ENCODE peak calls at places on chromosomes 7 and 10, in seven cellular contexts. V, L, N, E, A, S and X are unnamed samples.

GRCh38 chr7:24054231-24054630 is 229.8 kb upstream of the NPY start:
- DNase-seq in A (no peak), L (no peak), V (no peak), S (no peak), N (no peak), E (no peak), X (no peak)

GRCh38 chr7:135664046-135664589 is 1.8 kb downstream of the STMP1 start:
- DNase-seq in L (no peak), V (no peak), S (no peak), A (peak), E (peak), N (no peak), X (no peak)

GRCh38 chr7:116542618-116543017 is 17.8 kb downstream of the CAV1 start:
- DNase-seq in V (no peak), S (no peak), L (no peak), N (no peak), A (no peak), E (no peak), X (no peak)

GRCh38 chr7:36216063-36216684 is 63.1 kb downstream of the EEPD1 start:
- DNase-seq in N (no peak), L (no peak), S (no peak), V (no peak), A (no peak), E (peak), X (no peak)

GRCh38 chr7:7884855-7885254 is 83.7 kb upstream of the GLCCI1 start:
- DNase-seq in E (no peak), S (no peak), N (no peak), V (no peak), L (no peak), A (no peak), X (no peak)

GRCh38 chr7:102991077-102991539 is 78.3 kb downstream of the LRRC17 start:
- DNase-seq in L (no peak), E (no peak), V (no peak), N (no peak), A (no peak), S (no peak), X (no peak)

GRCh38 chr10:91190388-91190870 is 30.0 kb upstream of the PCGF5 start:
- DNase-seq in N (no peak), A (no peak), L (no peak), V (no peak), E (no peak), S (no peak), X (no peak)

GRCh38 chr7:147171013-147171391 is 1054.4 kb downstream of the CNTNAP2 start:
- DNase-seq in E (no peak), V (no peak), A (no peak), S (no peak), L (no peak), N (peak), X (no peak)

GRCh38 chr10:100743626-100744135 is 1.7 kb upstream of the PAX2 start:
- DNase-seq in N (peak), S (no peak), V (no peak), L (peak), A (peak), E (peak), X (peak)

GRCh38 chr10:94320285-94320914 is 42.3 kb downstream of the NOC3L start:
- DNase-seq in L (peak), V (peak), A (peak), E (peak), N (peak), S (no peak), X (peak)

GRCh38 chr7:47320296-47320695 is 261.6 kb downstream of the TNS3 start:
- DNase-seq in A (no peak), L (no peak), E (no peak), S (no peak), V (peak), N (no peak), X (no peak)

GRCh38 chr10:9733764-9734163 is 1283.9 kb upstream of the CELF2 start:
- DNase-seq in A (no peak), S (no peak), E (no peak), V (no peak), N (no peak), L (no peak), X (no peak)

GRCh38 chr7:67788689-67789088 is 792.1 kb downstream of the TYW1 start:
- DNase-seq in S (no peak), L (no peak), A (peak), E (no peak), V (peak), N (peak), X (no peak)

GRCh38 chr7:102284399-102284798 is 2.3 kb upstream of the SH2B2 start:
- DNase-seq in L (no peak), E (no peak), N (no peak), S (no peak), V (no peak), A (no peak), X (no peak)

GRCh38 chr7:16634292-16634738 is 11.2 kb downstream of the ANKMY2 start:
- DNase-seq in L (no peak), N (no peak), E (no peak), A (no peak), V (no peak), S (no peak), X (no peak)

GRCh38 chr7:135690566-135690965 is 28.3 kb downstream of the STMP1 start:
- DNase-seq in A (no peak), L (no peak), E (no peak), S (no peak), V (no peak), N (no peak), X (no peak)

GRCh38 chr10:90592903-90593302 is 264.9 kb downstream of the HTR7 start:
- DNase-seq in N (peak), L (peak), A (no peak), V (peak), E (peak), S (peak), X (peak)

GRCh38 chr10:117445992-117446391 is 70.8 kb upstream of the PDZD8 start:
- DNase-seq in V (no peak), A (no peak), N (no peak), L (no peak), E (no peak), S (no peak), X (no peak)

GRCh38 chr7:74481458-74482324 is 28.0 kb downstream of the GTF2IRD1 start:
- DNase-seq in V (no peak), E (no peak), A (no peak), S (no peak), L (no peak), N (no peak), X (no peak)

GRCh38 chr7:55548295-55548731 is 24.0 kb downstream of the VOPP1 start:
- DNase-seq in L (no peak), E (no peak), S (no peak), A (no peak), N (no peak), V (no peak), X (no peak)

GRCh38 chr10:131167036-131167860 is 144.3 kb downstream of the TCERG1L start:
- DNase-seq in S (no peak), E (no peak), A (no peak), L (no peak), N (no peak), V (no peak), X (no peak)

GRCh38 chr10:48765039-48765438 is 80.4 kb downstream of the WDFY4 start:
- DNase-seq in V (no peak), N (no peak), L (no peak), E (no peak), S (no peak), A (no peak), X (no peak)

GRCh38 chr7:35253680-35254495 is at the start of gene TBX20:
- DNase-seq in L (no peak), A (no peak), E (no peak), S (no peak), N (peak), V (peak), X (peak)

GRCh38 chr7:7808156-7808555 is 89.7 kb upstream of the RPA3 start:
- DNase-seq in V (no peak), L (no peak), S (no peak), E (no peak), N (no peak), A (peak), X (no peak)

GRCh38 chr7:75617634-75618234 is 121.0 kb downstream of the HIP1 start:
- DNase-seq in A (no peak), E (peak), L (no peak), N (no peak), V (no peak), S (peak), X (no peak)

GRCh38 chr7:141671705-141672496 is 30.1 kb downstream of the DENND11 start:
- DNase-seq in V (no peak), N (no peak), A (no peak), E (no peak), S (no peak), L (no peak), X (no peak)

GRCh38 chr7:17056491-17057142 is 174.8 kb upstream of the AGR3 start:
- DNase-seq in E (no peak), S (no peak), N (no peak), L (no peak), A (no peak), V (no peak), X (no peak)

GRCh38 chr7:22717760-22718159 is 9.2 kb upstream of the IL6 start:
- DNase-seq in E (no peak), A (no peak), L (no peak), S (no peak), N (no peak), V (no peak), X (no peak)

GRCh38 chr7:18494821-18495408 is 634 bp upstream of the HDAC9 start:
- DNase-seq in A (no peak), V (no peak), S (no peak), N (no peak), E (no peak), L (no peak), X (no peak)

GRCh38 chr10:30080161-30080560 is 20.8 kb upstream of the JCAD start:
- DNase-seq in V (no peak), A (no peak), L (no peak), E (no peak), N (no peak), S (no peak), X (no peak)

GRCh38 chr7:513521-514166 is 6.0 kb downstream of the PDGFA start:
- DNase-seq in V (no peak), N (no peak), L (no peak), E (no peak), S (no peak), A (no peak), X (no peak)

GRCh38 chr7:96250776-96251361 is 71.0 kb downstream of the SLC25A13 start:
- DNase-seq in S (no peak), E (no peak), L (no peak), V (no peak), A (no peak), N (no peak), X (no peak)

GRCh38 chr10:17423641-17424186 is 30.7 kb downstream of the ST8SIA6 start:
- DNase-seq in N (no peak), V (peak), A (no peak), L (no peak), E (no peak), S (no peak), X (no peak)

GRCh38 chr7:92466682-92467081 is 11.1 kb downstream of the ERVW-1 start:
- DNase-seq in L (no peak), S (no peak), V (no peak), E (no peak), N (no peak), A (no peak), X (no peak)

GRCh38 chr7:140977351-140978140 is 37.2 kb downstream of the MRPS33 start:
- DNase-seq in E (no peak), V (no peak), L (no peak), S (no peak), A (no peak), N (no peak), X (no peak)

GRCh38 chr7:30795161-30795943 is 24.1 kb downstream of the MINDY4 start:
- DNase-seq in S (no peak), L (peak), N (no peak), V (no peak), A (no peak), E (no peak), X (no peak)

GRCh38 chr10:93703066-93703465 is 674 bp upstream of the FRA10AC1 start:
- DNase-seq in S (no peak), V (no peak), N (no peak), E (no peak), L (no peak), A (no peak), X (no peak)

GRCh38 chr10:95517536-95518454 is 43.4 kb downstream of the SORBS1 start:
- DNase-seq in A (peak), N (no peak), L (no peak), V (no peak), S (no peak), E (peak), X (no peak)

GRCh38 chr10:30705625-30706149 is 76.1 kb upstream of the LYZL2 start:
- DNase-seq in E (no peak), N (no peak), L (no peak), S (peak), V (no peak), A (no peak), X (no peak)

GRCh38 chr10:68543004-68543918 is 15.9 kb upstream of the SLC25A16 start:
- DNase-seq in N (no peak), V (no peak), A (peak), S (no peak), E (peak), L (peak), X (no peak)
- TF ChIP-seq SP1 in N (no peak), V (no peak), A (no peak), S (no peak), E (no peak), L (peak), X (no peak)

DNA sequence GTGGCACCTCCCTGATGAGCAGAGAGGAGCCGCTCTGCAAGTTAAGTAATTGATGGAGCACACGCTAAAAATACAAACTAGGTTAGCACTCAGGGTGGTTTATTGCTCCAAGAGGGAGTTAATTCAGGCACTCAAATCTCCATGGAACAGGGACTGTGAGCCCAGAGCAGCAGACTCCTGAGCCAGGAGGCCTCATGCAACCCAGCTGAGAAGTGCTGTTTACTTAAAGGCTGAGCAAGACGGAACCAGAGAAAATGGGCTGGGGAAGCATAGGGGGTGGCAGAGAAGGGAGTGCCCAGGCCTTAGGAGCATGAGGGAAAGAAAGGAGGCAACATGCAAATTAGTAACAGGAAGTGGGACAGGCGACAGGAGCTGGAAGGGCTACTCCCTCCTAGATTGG is 174.1 kb downstream of the KCNMA1 start:
- DNase-seq in A (no peak), E (no peak), N (no peak), V (no peak), L (no peak), S (no peak), X (no peak)
- TF ChIP-seq SP1 in A (no peak), E (no peak), N (no peak), V (no peak), L (no peak), S (no peak), X (no peak)

GRCh38 chr10:88895252-88895651 is 15.2 kb downstream of the STAMBPL1 start:
- DNase-seq in A (no peak), L (no peak), V (no peak), N (no peak), E (peak), S (no peak), X (no peak)

GRCh38 chr10:88893611-88894010 is 13.6 kb downstream of the STAMBPL1 start:
- DNase-seq in E (no peak), N (no peak), S (no peak), V (no peak), A (no peak), L (no peak), X (no peak)

GRCh38 chr10:88897019-88897853 is 17.2 kb downstream of the STAMBPL1 start:
- DNase-seq in E (peak), S (no peak), V (no peak), L (peak), A (no peak), N (no peak), X (no peak)

GRCh38 chr10:88898727-88899126 is 18.7 kb downstream of the STAMBPL1 start:
- DNase-seq in S (no peak), N (no peak), L (no peak), E (no peak), V (no peak), A (no peak), X (no peak)

DNA sequence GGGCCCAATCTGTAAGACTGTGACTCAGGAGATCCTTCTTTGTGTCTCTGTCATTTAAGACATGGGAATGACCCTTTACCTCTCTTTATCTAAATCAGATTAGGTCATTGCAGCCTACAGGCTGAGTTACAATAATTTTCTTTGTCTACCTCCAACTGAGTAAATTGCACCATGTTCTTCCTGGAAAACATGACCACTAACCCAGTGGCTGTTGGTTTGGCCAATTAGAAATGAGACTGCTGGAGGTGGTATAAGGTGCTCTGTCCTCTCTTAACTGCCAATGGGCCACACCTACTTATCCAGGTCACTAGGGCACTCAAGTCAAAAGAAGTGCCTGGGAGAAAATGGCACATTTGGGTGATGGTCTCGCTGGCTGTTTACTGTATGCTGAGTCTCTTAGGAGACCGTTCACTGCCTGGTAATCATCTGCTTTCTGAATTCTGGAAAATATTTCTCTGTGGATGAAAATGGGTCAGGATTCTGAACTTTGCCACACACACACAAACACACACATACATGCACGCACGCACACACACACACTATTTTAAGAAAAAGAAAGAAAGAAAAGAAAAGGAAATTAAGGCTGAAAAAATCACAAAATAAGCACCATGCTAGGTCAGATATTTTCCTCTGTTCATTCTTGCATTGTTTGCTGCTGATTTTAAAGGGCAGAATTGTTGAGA is 16.4 kb downstream of the STAMBPL1 start:
- DNase-seq in L (peak), V (no peak), S (no peak), E (peak), N (no peak), A (no peak), X (no peak)
- TF ChIP-seq SP1 in L (peak), V (no peak), S (no peak), E (no peak), N (no peak), A (no peak), X (no peak)

GRCh38 chr10:128316925-128317324 is 190.7 kb upstream of the MKI67 start:
- DNase-seq in S (no peak), A (no peak), N (no peak), L (no peak), E (no peak), V (no peak), X (no peak)
- TF ChIP-seq SP1 in S (no peak), A (no peak), N (no peak), L (no peak), E (no peak), V (no peak), X (no peak)

GRCh38 chr10:88131561-88132139 is 268.2 kb downstream of the PTEN start:
- DNase-seq in N (peak), E (no peak), V (no peak), A (no peak), S (no peak), L (no peak), X (no peak)
- TF ChIP-seq SP1 in N (no peak), E (no peak), V (no peak), A (no peak), S (no peak), L (no peak), X (no peak)

DNA sequence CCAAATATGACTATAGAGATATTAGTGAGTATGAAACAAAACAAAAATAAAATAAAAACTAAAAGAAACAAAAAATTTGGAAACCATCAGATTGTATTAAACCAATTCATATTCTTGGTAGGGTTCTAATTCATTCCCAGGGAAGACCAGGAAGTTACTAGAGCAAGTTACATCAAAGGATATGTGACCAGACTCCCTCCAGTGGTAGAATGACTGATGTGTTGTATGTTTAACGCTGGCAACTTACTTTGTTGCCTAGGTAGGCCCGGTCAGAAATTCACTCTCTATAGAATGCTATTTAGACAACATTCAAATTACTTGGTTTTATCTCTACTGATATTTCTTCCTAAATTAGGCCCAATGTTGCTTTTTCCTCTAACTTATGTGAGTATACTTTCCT is 5.2 kb downstream of the PHYHIPL start:
- DNase-seq in E (peak), A (no peak), V (no peak), S (peak), L (peak), N (no peak), X (peak)
- TF ChIP-seq SP1 in E (no peak), A (no peak), V (no peak), S (no peak), L (no peak), N (no peak), X (no peak)